ENCODE peak calls at places on chromosomes 16 and 17, in five cellular contexts. D, L, A, Q and O are unnamed samples.

GRCh38 chr16:6189216-6189615 is 1091.6 kb upstream of the EEF2KMT start:
- DNase-seq in D (no peak), L (no peak), A (no peak), Q (no peak), O (no peak)

GRCh38 chr16:84252214-84252613 is 12.4 kb upstream of the KCNG4 start:
- DNase-seq in D (no peak), L (no peak), A (no peak), Q (no peak), O (no peak)

GRCh38 chr16:89828870-89829629 is 775 bp downstream of the SPIRE2 start:
- DNase-seq in D (no peak), L (peak), A (no peak), Q (no peak), O (no peak)

GRCh38 chr17:42055496-42055895 is 5.1 kb upstream of the C17orf113 start:
- DNase-seq in D (no peak), L (no peak), A (no peak), Q (peak), O (no peak)

GRCh38 chr17:27352481-27353460 is 58.9 kb downstream of the WSB1 start:
- DNase-seq in D (no peak), L (peak), A (no peak), Q (peak), O (no peak)

GRCh38 chr17:78859051-78859450 is 18.4 kb upstream of the USP36 start:
- DNase-seq in D (no peak), L (no peak), A (no peak), Q (no peak), O (no peak)

GRCh38 chr16:89035013-89035697 is 58.1 kb upstream of the CBFA2T3 start:
- DNase-seq in D (peak), L (no peak), A (no peak), Q (no peak), O (no peak)

GRCh38 chr17:31587462-31587861 is 196.0 kb downstream of the RAB11FIP4 start:
- DNase-seq in D (peak), L (no peak), A (no peak), Q (no peak), O (no peak)

GRCh38 chr16:88383401-88384221 is 852 bp downstream of the ZNF469 start:
- DNase-seq in D (no peak), L (peak), A (peak), Q (peak), O (no peak)

GRCh38 chr17:75557075-75557851 is 30.3 kb upstream of the MYO15B start:
- DNase-seq in D (peak), L (peak), A (peak), Q (peak), O (no peak)

GRCh38 chr16:709651-710499 is 4.3 kb upstream of the FBXL16 start:
- DNase-seq in D (peak), L (peak), A (peak), Q (peak), O (no peak)